ENCODE peak calls at places on chromosome 1, in four cellular contexts. G is SJSA1, F is NT2/D1, N is tibial artery. Y is an unnamed sample.

GRCh38 chr1:40855513-40855912 is 6.7 kb downstream of the CITED4 start:
- DNase-seq in F (no peak), G (no peak), N (no peak), Y (no peak)

GRCh38 chr1:37682334-37682987 is 9.9 kb upstream of the CDCA8 start:
- DNase-seq in G (peak; percentile 75), F (peak; percentile 63), N (peak; percentile 81), Y (no peak)

GRCh38 chr1:225890346-225891228 is 1.6 kb upstream of the LEFTY1 start:
- DNase-seq in G (no peak), N (no peak), F (no peak), Y (no peak)

GRCh38 chr1:64745986-64746940 is 1.4 kb downstream of the RAVER2 start:
- DNase-seq in N (no peak), F (no peak), G (no peak), Y (no peak)

GRCh38 chr1:31562707-31563360 is 13.5 kb upstream of the TINAGL1 start:
- DNase-seq in N (no peak), G (no peak), F (no peak), Y (no peak)

GRCh38 chr1:229579101-229579651 is 20.7 kb upstream of the ABCB10 start:
- DNase-seq in N (peak; percentile 81), G (no peak), F (no peak), Y (peak; percentile 51)

GRCh38 chr1:76121850-76122249 is 47.3 kb downstream of the ST6GALNAC3 start:
- DNase-seq in F (no peak), N (no peak), G (no peak), Y (no peak)

GRCh38 chr1:92476071-92476607 is 10.6 kb downstream of the GFI1 start:
- DNase-seq in G (no peak), N (no peak), F (no peak), Y (no peak)

GRCh38 chr1:17600313-17600712 is 60.8 kb downstream of the ARHGEF10L start:
- DNase-seq in F (no peak), G (no peak), N (no peak), Y (no peak)

GRCh38 chr1:162072770-162073169 is 3.3 kb downstream of the NOS1AP start:
- DNase-seq in N (no peak), F (no peak), G (no peak), Y (no peak)

GRCh38 chr1:41718444-41719028 is 200.2 kb downstream of the HIVEP3 start:
- DNase-seq in N (no peak), G (no peak), F (no peak), Y (no peak)